ENCODE peak calls at places on chromosomes 13 and 19, in nine cellular contexts. Q is colonic mucosa, E is IMR-90, I is omental fat pad, G is stomach, C is fibroblast of the aortic adventitia, D is fibroblast of pulmonary artery, S is glutamatergic neuron, R is hepatocyte. X is an unnamed sample.

GRCh38 chr13:24043590-24044350 is 116.8 kb upstream of the SPATA13 start:
- DNase-seq in Q (no peak), E (no peak), I (no peak), G (no peak), C (no peak), D (no peak), S (no peak), R (no peak), X (no peak)

GRCh38 chr13:44622259-44622658 is 46.1 kb upstream of the TSC22D1 start:
- DNase-seq in Q (no peak), E (no peak), I (no peak), G (no peak), C (peak; percentile 15), D (peak; percentile 32), S (no peak), R (no peak), X (no peak)

GRCh38 chr19:45499196-45500180 is 1.2 kb downstream of the PPM1N start:
- DNase-seq in Q (peak; percentile 78), E (no peak), I (no peak), G (no peak), C (no peak), D (no peak), S (peak; percentile 80), R (peak; percentile 64), X (no peak)

GRCh38 chr13:102772042-102772425 is 1.6 kb downstream of the TEX30 start:
- DNase-seq in Q (no peak), E (no peak), I (no peak), G (no peak), C (no peak), D (no peak), S (no peak), R (no peak), X (no peak)

GRCh38 chr13:52980695-52981094 is 47.9 kb upstream of the OLFM4 start:
- DNase-seq in Q (no peak), E (no peak), I (no peak), G (no peak), C (no peak), D (no peak), S (no peak), R (no peak), X (no peak)

GRCh38 chr19:6064016-6064702 is 46.1 kb downstream of the RFX2 start:
- DNase-seq in Q (no peak), E (no peak), I (peak; percentile 22), G (no peak), C (no peak), D (no peak), S (no peak), R (no peak), X (no peak)

GRCh38 chr19:17348700-17349099 is 11.3 kb downstream of the GTPBP3 start:
- DNase-seq in Q (no peak), E (peak; percentile 53), I (no peak), G (no peak), C (peak; percentile 69), D (peak; percentile 81), S (peak; percentile 43), R (peak; percentile 70), X (no peak)

GRCh38 chr13:40777166-40777956 is 6.4 kb upstream of the MRPS31 start:
- DNase-seq in Q (peak; percentile 72), E (peak; percentile 37), I (no peak), G (no peak), C (peak; percentile 68), D (peak; percentile 67), S (no peak), R (peak; percentile 70), X (no peak)

GRCh38 chr13:106630162-106630561 is 62.2 kb upstream of the ARGLU1 start:
- DNase-seq in Q (no peak), E (no peak), I (no peak), G (no peak), C (no peak), D (no peak), S (no peak), R (no peak), X (no peak)

GRCh38 chr19:38149597-38149996 is 74.4 kb downstream of the DPF1 start:
- DNase-seq in Q (no peak), E (peak; percentile 22), I (no peak), G (no peak), C (no peak), D (no peak), S (no peak), R (no peak), X (no peak)

GRCh38 chr19:16340092-16340491 is 15.5 kb downstream of the KLF2 start:
- DNase-seq in Q (no peak), E (peak; percentile 61), I (no peak), G (no peak), C (no peak), D (no peak), S (no peak), R (no peak), X (no peak)

GRCh38 chr19:55579766-55580621 is 654 bp downstream of the ZNF579 start:
- DNase-seq in Q (no peak), E (peak; percentile 41), I (no peak), G (no peak), C (peak; percentile 34), D (peak; percentile 37), S (peak; percentile 64), R (peak; percentile 63), X (no peak)

GRCh38 chr19:53877361-53877766 is 4.6 kb upstream of the PRKCG start:
- DNase-seq in Q (no peak), E (no peak), I (no peak), G (no peak), C (peak; percentile 41), D (peak; percentile 33), S (no peak), R (no peak), X (no peak)

GRCh38 chr19:39325778-39326680 is 5.4 kb upstream of the LRFN1 start:
- DNase-seq in Q (no peak), E (peak; percentile 7), I (no peak), G (no peak), C (no peak), D (peak; percentile 24), S (no peak), R (no peak), X (no peak)

GRCh38 chr13:77717508-77717907 is 20.0 kb downstream of the SLAIN1 start:
- DNase-seq in Q (no peak), E (no peak), I (no peak), G (no peak), C (no peak), D (no peak), S (no peak), R (no peak), X (no peak)
- TF ChIP-seq CTCF in Q (no peak), E (no peak), I (no peak), G (no peak), C (no peak), D (no peak), S (no peak), R (no peak), X (no peak)

GRCh38 chr13:28140433-28141125 is 2.2 kb downstream of the PAN3 start:
- DNase-seq in Q (no peak), E (peak; percentile 8), I (no peak), G (no peak), C (no peak), D (peak; percentile 7), S (no peak), R (peak; percentile 6), X (no peak)

GRCh38 chr13:28136916-28137315 is 1.4 kb upstream of the PAN3 start:
- DNase-seq in Q (no peak), E (no peak), I (no peak), G (no peak), C (peak; percentile 11), D (no peak), S (no peak), R (peak; percentile 6), X (no peak)

GRCh38 chr13:28138756-28139470 is 568 bp downstream of the PAN3 start:
- DNase-seq in Q (peak; percentile 91), E (peak; percentile 91), I (peak; percentile 64), G (peak; percentile 77), C (peak; percentile 89), D (peak; percentile 96), S (peak; percentile 82), R (peak; percentile 93), X (peak; percentile 90)

GRCh38 chr13:28137556-28137955 is 789 bp upstream of the PAN3 start:
- DNase-seq in Q (peak; percentile 37), E (no peak), I (no peak), G (no peak), C (peak; percentile 25), D (peak; percentile 13), S (no peak), R (no peak), X (no peak)

DNA sequence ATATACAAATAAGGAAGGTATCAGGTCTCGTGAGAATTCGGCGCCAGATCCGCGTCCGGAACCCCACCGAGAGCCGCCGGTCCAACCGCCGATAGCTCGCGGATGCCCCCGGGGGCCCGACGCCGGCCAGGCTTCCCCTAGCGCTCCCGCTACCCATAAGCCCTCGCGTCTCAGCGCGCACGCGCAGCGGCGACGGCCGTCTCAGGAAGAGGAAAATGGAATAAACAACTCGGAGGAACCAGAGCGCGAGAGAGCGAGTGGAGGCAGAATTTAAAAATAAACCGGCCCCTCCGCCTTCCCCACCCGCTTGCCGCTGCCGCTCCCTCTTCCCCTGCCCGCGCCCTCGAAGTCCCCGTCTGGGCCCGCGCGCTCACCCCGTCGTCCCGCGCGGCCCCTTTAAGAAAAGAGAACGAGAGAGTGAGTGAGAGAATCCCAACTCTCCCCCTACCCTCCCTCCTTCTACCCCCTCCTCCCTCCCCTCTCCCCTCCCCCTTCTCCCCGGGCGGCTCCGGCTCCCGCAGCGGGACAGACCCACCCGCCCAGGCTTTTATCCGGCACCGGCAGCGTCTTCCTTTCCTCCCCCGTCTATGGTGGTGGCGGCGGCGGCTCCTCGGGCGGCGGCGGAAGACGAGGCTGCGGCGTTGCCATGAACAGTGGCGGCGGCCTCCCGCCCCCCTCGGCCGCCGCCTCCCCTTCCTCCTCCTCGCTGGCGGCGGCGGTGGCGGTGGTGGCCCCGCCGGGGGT is at the start of gene PAN3:
- DNase-seq in Q (peak; percentile 96), E (peak; percentile 89), I (peak; percentile 75), G (peak; percentile 94), C (peak; percentile 91), D (peak; percentile 92), S (peak; percentile 95), R (peak; percentile 97), X (peak; percentile 94)
- TF ChIP-seq CTCF in Q (no peak), E (peak; percentile 21), I (no peak), G (no peak), C (no peak), D (peak; percentile 5), S (no peak), R (peak; percentile 11), X (no peak)

DNA sequence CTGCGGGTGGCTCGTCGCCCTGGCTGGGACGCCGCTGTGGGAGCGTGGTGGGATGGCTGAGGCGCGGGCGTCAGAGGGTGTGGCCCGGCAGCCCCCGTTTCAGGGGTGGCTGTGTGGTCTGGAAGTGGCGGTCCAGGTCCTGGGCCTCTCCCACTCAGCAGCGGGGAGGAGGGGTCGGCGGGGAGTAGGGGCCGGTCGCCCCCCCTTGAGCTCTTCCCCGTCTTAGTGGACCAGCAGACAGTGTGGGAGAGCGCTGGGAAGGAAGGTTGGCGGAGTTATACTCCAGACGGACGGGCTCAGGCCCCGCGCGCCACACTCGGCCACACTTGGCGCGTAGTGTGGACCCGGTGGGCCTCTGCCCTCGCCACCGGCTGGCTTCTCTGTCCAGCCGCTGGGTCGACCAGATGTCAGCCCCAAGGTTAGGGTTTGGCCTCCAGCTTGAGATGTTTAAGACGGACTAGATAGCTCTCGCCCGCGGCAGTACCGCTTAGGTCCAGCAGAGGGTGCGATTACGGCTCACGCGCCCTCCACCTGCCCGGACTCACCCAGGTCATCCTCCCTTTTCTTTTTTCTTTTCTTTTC is 21.7 kb upstream of the ZNF429 start:
- DNase-seq in Q (peak; percentile 56), E (no peak), I (peak; percentile 41), G (peak; percentile 60), C (peak; percentile 1), D (peak; percentile 6), S (peak; percentile 86), R (no peak), X (no peak)
- TF ChIP-seq CTCF in Q (peak; percentile 27), E (no peak), I (no peak), G (peak; percentile 59), C (peak; percentile 37), D (peak; percentile 25), S (peak; percentile 81), R (no peak), X (peak; percentile 63)

GRCh38 chr19:49939721-49940481 is 10.6 kb upstream of the NUP62 start:
- DNase-seq in Q (no peak), E (no peak), I (no peak), G (no peak), C (no peak), D (no peak), S (no peak), R (no peak), X (no peak)
- TF ChIP-seq CTCF in Q (no peak), E (no peak), I (no peak), G (no peak), C (no peak), D (no peak), S (no peak), R (no peak), X (peak; percentile 21)